ENCODE peak calls at places on chromosome 13, in ten cellular contexts. One of them, this sample, is unnamed.

GRCh38 chr13:24005711-24006281 is 108.5 kb upstream of the C1QTNF9B start:
- DNase-seq in cardiac muscle cell: no peak
- DNase-seq in adrenal gland: no peak
- DNase-seq in pancreas: no peak
- DNase-seq in tibial artery: no peak
- DNase-seq in PC-9: no peak
- DNase-seq in psoas muscle: no peak
- DNase-seq in AG04450: no peak
- DNase-seq in effector memory CD4-positive, alpha-beta T cell: no peak
- DNase-seq in tibial nerve: no peak
- DNase-seq in this sample: no peak

GRCh38 chr13:90683711-90684131 is 663.8 kb upstream of the MIR17HG start:
- DNase-seq in tibial artery: no peak
- DNase-seq in PC-9: no peak
- DNase-seq in cardiac muscle cell: no peak
- DNase-seq in adrenal gland: no peak
- DNase-seq in pancreas: no peak
- DNase-seq in psoas muscle: no peak
- DNase-seq in tibial nerve: no peak
- DNase-seq in AG04450: no peak
- DNase-seq in effector memory CD4-positive, alpha-beta T cell: no peak
- DNase-seq in this sample: no peak

GRCh38 chr13:86445584-86446140 is 646.4 kb upstream of the SLITRK6 start:
- DNase-seq in AG04450: no peak
- DNase-seq in pancreas: no peak
- DNase-seq in tibial artery: no peak
- DNase-seq in adrenal gland: no peak
- DNase-seq in PC-9: no peak
- DNase-seq in effector memory CD4-positive, alpha-beta T cell: no peak
- DNase-seq in psoas muscle: no peak
- DNase-seq in cardiac muscle cell: no peak
- DNase-seq in tibial nerve: no peak
- DNase-seq in this sample: no peak

GRCh38 chr13:51912091-51912490 is 50.3 kb downstream of the CCDC70 start:
- DNase-seq in effector memory CD4-positive, alpha-beta T cell: no peak
- DNase-seq in adrenal gland: no peak
- DNase-seq in cardiac muscle cell: no peak
- DNase-seq in AG04450: no peak
- DNase-seq in PC-9: no peak
- DNase-seq in psoas muscle: no peak
- DNase-seq in tibial artery: no peak
- DNase-seq in tibial nerve: no peak
- DNase-seq in pancreas: no peak
- DNase-seq in this sample: peak

GRCh38 chr13:54078271-54078670 is 1049.7 kb downstream of the OLFM4 start:
- DNase-seq in tibial artery: no peak
- DNase-seq in adrenal gland: no peak
- DNase-seq in effector memory CD4-positive, alpha-beta T cell: no peak
- DNase-seq in pancreas: no peak
- DNase-seq in psoas muscle: no peak
- DNase-seq in AG04450: no peak
- DNase-seq in cardiac muscle cell: no peak
- DNase-seq in tibial nerve: no peak
- DNase-seq in PC-9: no peak
- DNase-seq in this sample: no peak

GRCh38 chr13:39209731-39210633 is 171.7 kb downstream of the NHLRC3 start:
- DNase-seq in effector memory CD4-positive, alpha-beta T cell: no peak
- DNase-seq in AG04450: no peak
- DNase-seq in cardiac muscle cell: no peak
- DNase-seq in adrenal gland: no peak
- DNase-seq in psoas muscle: no peak
- DNase-seq in tibial nerve: no peak
- DNase-seq in PC-9: no peak
- DNase-seq in pancreas: no peak
- DNase-seq in tibial artery: no peak
- DNase-seq in this sample: no peak

GRCh38 chr13:42153371-42153770 is 104.9 kb downstream of the DGKH start:
- DNase-seq in cardiac muscle cell: no peak
- DNase-seq in AG04450: no peak
- DNase-seq in tibial nerve: no peak
- DNase-seq in tibial artery: no peak
- DNase-seq in PC-9: no peak
- DNase-seq in psoas muscle: no peak
- DNase-seq in effector memory CD4-positive, alpha-beta T cell: no peak
- DNase-seq in pancreas: no peak
- DNase-seq in adrenal gland: no peak
- DNase-seq in this sample: no peak

GRCh38 chr13:77980592-77980991 is 62.0 kb upstream of the EDNRB start:
- DNase-seq in tibial artery: no peak
- DNase-seq in effector memory CD4-positive, alpha-beta T cell: no peak
- DNase-seq in psoas muscle: no peak
- DNase-seq in AG04450: peak
- DNase-seq in PC-9: peak
- DNase-seq in pancreas: no peak
- DNase-seq in tibial nerve: no peak
- DNase-seq in adrenal gland: no peak
- DNase-seq in cardiac muscle cell: peak
- DNase-seq in this sample: no peak

GRCh38 chr13:44331912-44332840 is 41.4 kb upstream of the SERP2 start:
- DNase-seq in PC-9: no peak
- DNase-seq in tibial artery: peak
- DNase-seq in adrenal gland: peak
- DNase-seq in AG04450: peak
- DNase-seq in pancreas: no peak
- DNase-seq in cardiac muscle cell: peak
- DNase-seq in psoas muscle: peak
- DNase-seq in tibial nerve: no peak
- DNase-seq in effector memory CD4-positive, alpha-beta T cell: no peak
- DNase-seq in this sample: peak

GRCh38 chr13:33426131-33426530 is 140.6 kb upstream of the STARD13 start:
- DNase-seq in adrenal gland: no peak
- DNase-seq in AG04450: no peak
- DNase-seq in tibial artery: no peak
- DNase-seq in effector memory CD4-positive, alpha-beta T cell: no peak
- DNase-seq in pancreas: no peak
- DNase-seq in tibial nerve: no peak
- DNase-seq in psoas muscle: no peak
- DNase-seq in cardiac muscle cell: no peak
- DNase-seq in PC-9: no peak
- DNase-seq in this sample: no peak

GRCh38 chr13:79501538-79502232 is 20.7 kb downstream of the NDFIP2 start:
- DNase-seq in cardiac muscle cell: no peak
- DNase-seq in tibial nerve: no peak
- DNase-seq in tibial artery: no peak
- DNase-seq in pancreas: no peak
- DNase-seq in psoas muscle: no peak
- DNase-seq in PC-9: no peak
- DNase-seq in AG04450: no peak
- DNase-seq in effector memory CD4-positive, alpha-beta T cell: no peak
- DNase-seq in adrenal gland: no peak
- DNase-seq in this sample: no peak

GRCh38 chr13:48505597-48506091 is 27.2 kb downstream of the RCBTB2 start:
- DNase-seq in adrenal gland: no peak
- DNase-seq in tibial artery: peak
- DNase-seq in tibial nerve: no peak
- DNase-seq in pancreas: no peak
- DNase-seq in AG04450: peak
- DNase-seq in effector memory CD4-positive, alpha-beta T cell: peak
- DNase-seq in PC-9: no peak
- DNase-seq in cardiac muscle cell: no peak
- DNase-seq in psoas muscle: no peak
- DNase-seq in this sample: peak
- H3K4me3 ChIP-seq in adrenal gland: no peak
- H3K4me3 ChIP-seq in tibial artery: no peak
- H3K4me3 ChIP-seq in tibial nerve: no peak
- H3K4me3 ChIP-seq in pancreas: no peak
- H3K4me3 ChIP-seq in AG04450: no peak
- H3K4me3 ChIP-seq in effector memory CD4-positive, alpha-beta T cell: peak
- H3K4me3 ChIP-seq in PC-9: no peak
- H3K4me3 ChIP-seq in cardiac muscle cell: no peak
- H3K4me3 ChIP-seq in psoas muscle: peak
- H3K4me3 ChIP-seq in this sample: no peak

DNA sequence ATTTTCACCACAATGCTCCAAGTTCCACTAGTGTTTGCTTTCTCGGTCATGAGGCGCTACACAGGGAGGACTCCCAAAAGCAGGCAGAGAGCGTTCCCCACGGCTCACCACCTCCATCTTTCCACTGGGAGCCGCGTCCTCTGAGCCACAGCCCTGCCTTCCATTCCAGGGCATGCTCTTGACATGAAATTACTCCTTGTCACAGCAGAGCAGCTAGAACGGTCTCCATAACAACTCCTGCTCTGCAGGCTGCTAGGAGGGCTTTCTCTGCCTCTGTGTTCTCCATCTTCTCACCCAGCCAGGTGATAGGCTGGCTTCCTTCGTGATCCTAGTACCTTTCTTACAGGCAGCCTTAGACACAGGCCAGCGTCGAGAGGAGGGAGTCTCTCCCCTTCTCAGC is 171.8 kb upstream of the UBL3 start:
- DNase-seq in PC-9: no peak
- DNase-seq in adrenal gland: no peak
- DNase-seq in tibial nerve: no peak
- DNase-seq in AG04450: no peak
- DNase-seq in effector memory CD4-positive, alpha-beta T cell: no peak
- DNase-seq in tibial artery: no peak
- DNase-seq in cardiac muscle cell: no peak
- DNase-seq in psoas muscle: no peak
- DNase-seq in pancreas: no peak
- DNase-seq in this sample: no peak
- H3K27ac ChIP-seq in PC-9: peak
- H3K27ac ChIP-seq in adrenal gland: no peak
- H3K27ac ChIP-seq in tibial nerve: no peak
- H3K27ac ChIP-seq in AG04450: no peak
- H3K27ac ChIP-seq in effector memory CD4-positive, alpha-beta T cell: no peak
- H3K27ac ChIP-seq in tibial artery: no peak
- H3K27ac ChIP-seq in cardiac muscle cell: no peak
- H3K27ac ChIP-seq in psoas muscle: no peak
- H3K27ac ChIP-seq in pancreas: no peak
- H3K27ac ChIP-seq in this sample: no peak

GRCh38 chr13:110341445-110342247 is 34.6 kb downstream of the COL4A2 start:
- DNase-seq in effector memory CD4-positive, alpha-beta T cell: no peak
- DNase-seq in tibial artery: peak
- DNase-seq in cardiac muscle cell: peak
- DNase-seq in tibial nerve: no peak
- DNase-seq in adrenal gland: peak
- DNase-seq in PC-9: no peak
- DNase-seq in AG04450: no peak
- DNase-seq in pancreas: no peak
- DNase-seq in psoas muscle: no peak
- DNase-seq in this sample: no peak
- H3K4me3 ChIP-seq in effector memory CD4-positive, alpha-beta T cell: no peak
- H3K4me3 ChIP-seq in tibial artery: peak
- H3K4me3 ChIP-seq in cardiac muscle cell: no peak
- H3K4me3 ChIP-seq in tibial nerve: peak
- H3K4me3 ChIP-seq in adrenal gland: no peak
- H3K4me3 ChIP-seq in PC-9: no peak
- H3K4me3 ChIP-seq in AG04450: no peak
- H3K4me3 ChIP-seq in pancreas: no peak
- H3K4me3 ChIP-seq in psoas muscle: peak
- H3K4me3 ChIP-seq in this sample: no peak

GRCh38 chr13:36357692-36358091 is 11.5 kb upstream of the SPART start:
- DNase-seq in tibial artery: peak
- DNase-seq in psoas muscle: peak
- DNase-seq in pancreas: no peak
- DNase-seq in PC-9: no peak
- DNase-seq in effector memory CD4-positive, alpha-beta T cell: no peak
- DNase-seq in AG04450: no peak
- DNase-seq in adrenal gland: peak
- DNase-seq in tibial nerve: peak
- DNase-seq in cardiac muscle cell: no peak
- DNase-seq in this sample: no peak
- H3K27ac ChIP-seq in tibial artery: peak
- H3K27ac ChIP-seq in psoas muscle: no peak
- H3K27ac ChIP-seq in pancreas: no peak
- H3K27ac ChIP-seq in PC-9: no peak
- H3K27ac ChIP-seq in effector memory CD4-positive, alpha-beta T cell: no peak
- H3K27ac ChIP-seq in AG04450: no peak
- H3K27ac ChIP-seq in adrenal gland: no peak
- H3K27ac ChIP-seq in tibial nerve: peak
- H3K27ac ChIP-seq in cardiac muscle cell: no peak
- H3K27ac ChIP-seq in this sample: peak

DNA sequence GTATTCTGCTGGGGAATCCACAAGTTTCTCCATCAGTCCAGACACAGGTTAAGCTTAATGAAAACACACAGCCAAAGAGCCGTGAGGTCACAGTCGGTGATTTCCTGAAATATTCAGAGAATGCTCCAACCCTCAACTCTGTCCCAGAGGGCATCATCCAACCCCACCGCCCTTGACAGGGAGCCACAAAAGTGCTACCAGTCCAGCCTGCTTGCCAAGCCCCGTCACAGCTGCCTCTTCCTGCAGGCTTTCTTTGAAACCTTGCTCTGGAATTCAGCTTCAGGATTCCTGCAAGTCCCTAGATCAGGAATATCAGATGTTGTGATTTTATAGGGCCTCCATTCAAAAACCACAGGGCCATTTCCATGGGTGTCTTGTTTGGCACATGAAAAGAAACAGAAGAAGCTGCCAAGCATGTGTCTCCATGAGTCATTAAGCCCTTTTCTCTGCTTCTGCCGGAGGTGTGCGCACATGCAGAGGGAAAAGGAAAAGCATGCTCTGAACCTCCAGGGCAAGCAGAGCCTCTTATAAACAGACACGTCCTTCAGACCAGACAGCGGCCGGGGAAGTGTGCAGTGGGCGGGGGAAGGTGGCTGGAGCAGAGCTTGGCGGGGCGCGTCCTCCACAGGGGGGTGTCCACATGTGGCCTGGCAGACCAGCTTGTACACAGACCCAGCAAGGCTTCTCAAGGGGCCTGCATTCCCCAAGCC is 164.7 kb downstream of the KATNAL1 start:
- DNase-seq in cardiac muscle cell: no peak
- DNase-seq in pancreas: no peak
- DNase-seq in PC-9: peak
- DNase-seq in tibial nerve: no peak
- DNase-seq in tibial artery: no peak
- DNase-seq in psoas muscle: peak
- DNase-seq in effector memory CD4-positive, alpha-beta T cell: no peak
- DNase-seq in adrenal gland: peak
- DNase-seq in AG04450: peak
- DNase-seq in this sample: peak
- H3K4me3 ChIP-seq in cardiac muscle cell: no peak
- H3K4me3 ChIP-seq in pancreas: no peak
- H3K4me3 ChIP-seq in PC-9: no peak
- H3K4me3 ChIP-seq in tibial nerve: no peak
- H3K4me3 ChIP-seq in tibial artery: no peak
- H3K4me3 ChIP-seq in psoas muscle: no peak
- H3K4me3 ChIP-seq in effector memory CD4-positive, alpha-beta T cell: no peak
- H3K4me3 ChIP-seq in adrenal gland: no peak
- H3K4me3 ChIP-seq in AG04450: no peak
- H3K4me3 ChIP-seq in this sample: no peak

GRCh38 chr13:112575295-112575622 is 12.7 kb downstream of the TUBGCP3 start:
- DNase-seq in tibial artery: no peak
- DNase-seq in psoas muscle: no peak
- DNase-seq in cardiac muscle cell: no peak
- DNase-seq in pancreas: no peak
- DNase-seq in effector memory CD4-positive, alpha-beta T cell: no peak
- DNase-seq in AG04450: no peak
- DNase-seq in tibial nerve: no peak
- DNase-seq in PC-9: no peak
- DNase-seq in adrenal gland: no peak
- DNase-seq in this sample: no peak
- H3K27ac ChIP-seq in tibial artery: no peak
- H3K27ac ChIP-seq in psoas muscle: no peak
- H3K27ac ChIP-seq in cardiac muscle cell: no peak
- H3K27ac ChIP-seq in pancreas: no peak
- H3K27ac ChIP-seq in effector memory CD4-positive, alpha-beta T cell: no peak
- H3K27ac ChIP-seq in AG04450: no peak
- H3K27ac ChIP-seq in tibial nerve: no peak
- H3K27ac ChIP-seq in PC-9: no peak
- H3K27ac ChIP-seq in adrenal gland: no peak
- H3K27ac ChIP-seq in this sample: no peak